ENCODE peak calls at places on chromosomes 12 and 14, in four cellular contexts. B is T-helper 2 cell, N is cardiac fibroblast, H is AG09319. A is an unnamed sample.

GRCh38 chr12:29895966-29896365 is 112.2 kb upstream of the TMTC1 start:
- DNase-seq in B (no peak), H (no peak), N (no peak), A (no peak)

GRCh38 chr14:36661506-36662257 is at the start of gene PAX9:
- DNase-seq in B (no peak), N (peak; percentile 36), H (peak; percentile 97), A (peak; percentile 9)

GRCh38 chr12:107670999-107671643 is 14.5 kb upstream of the PWP1 start:
- DNase-seq in B (no peak), N (peak; percentile 22), H (no peak), A (no peak)

GRCh38 chr12:11727133-11727664 is 77.7 kb downstream of the ETV6 start:
- DNase-seq in B (no peak), H (no peak), N (no peak), A (peak; percentile 45)

GRCh38 chr12:123900898-123901376 is 71.7 kb downstream of the CCDC92 start:
- DNase-seq in H (no peak), B (no peak), N (no peak), A (no peak)

GRCh38 chr14:29710015-29710414 is 217.6 kb downstream of the PRKD1 start:
- DNase-seq in B (no peak), H (no peak), N (peak; percentile 39), A (no peak)

GRCh38 chr12:106645465-106646330 is 62.9 kb downstream of the RFX4 start:
- DNase-seq in N (no peak), H (no peak), B (no peak), A (no peak)

GRCh38 chr14:103679351-103679750 is 35.9 kb downstream of the XRCC3 start:
- DNase-seq in N (peak; percentile 36), B (no peak), H (no peak), A (peak; percentile 57)

GRCh38 chr14:64502476-64503183 is 1.0 kb downstream of the ZBTB25 start:
- DNase-seq in B (no peak), N (peak; percentile 17), H (no peak), A (no peak)

GRCh38 chr12:1013618-1014489 is 22.8 kb downstream of the ERC1 start:
- DNase-seq in N (peak; percentile 77), H (no peak), B (no peak), A (no peak)

GRCh38 chr12:46360908-46361666 is 11.5 kb downstream of the SLC38A2 start:
- DNase-seq in N (peak; percentile 57), B (no peak), H (no peak), A (peak; percentile 47)

GRCh38 chr14:50615566-50615965 is 52.5 kb downstream of the SAV1 start:
- DNase-seq in B (no peak), N (no peak), H (no peak), A (no peak)

GRCh38 chr12:57620936-57621496 is 9.8 kb downstream of the ARHGEF25 start:
- DNase-seq in B (no peak), N (no peak), H (no peak), A (peak; percentile 24)

GRCh38 chr12:131683266-131684014 is 27.4 kb upstream of the SFSWAP start:
- DNase-seq in H (no peak), B (no peak), N (no peak), A (no peak)

GRCh38 chr12:124411291-124411878 is 116.5 kb downstream of the RFLNA start:
- DNase-seq in H (peak; percentile 71), N (peak; percentile 92), B (no peak), A (no peak)

GRCh38 chr12:71764587-71765321 is 10.1 kb downstream of the RAB21 start:
- DNase-seq in H (no peak), N (no peak), B (no peak), A (no peak)

GRCh38 chr12:49233842-49234526 is 30.9 kb upstream of the TUBA1C start:
- DNase-seq in H (no peak), N (no peak), B (no peak), A (peak; percentile 55)

GRCh38 chr14:72810201-72810600 is 83.7 kb downstream of the DPF3 start:
- DNase-seq in H (no peak), B (no peak), N (no peak), A (no peak)

GRCh38 chr14:77409131-77409533 is 14.2 kb downstream of the NOXRED1 start:
- DNase-seq in B (no peak), H (no peak), N (peak; percentile 43), A (peak; percentile 5)

GRCh38 chr12:42039146-42039545 is 105.5 kb downstream of the GXYLT1 start:
- DNase-seq in B (no peak), H (no peak), N (peak; percentile 57), A (no peak)

GRCh38 chr12:97323154-97323553 is 139.4 kb upstream of the RMST start:
- DNase-seq in B (no peak), H (no peak), N (no peak), A (no peak)

GRCh38 chr12:2922329-2922728 is 31.6 kb downstream of the TULP3 start:
- DNase-seq in B (no peak), H (no peak), N (no peak), A (no peak)

GRCh38 chr12:53530920-53531319 is 23.6 kb upstream of the NPFF start:
- DNase-seq in B (no peak), H (no peak), N (no peak), A (no peak)

GRCh38 chr12:15209782-15210181 is 11.4 kb downstream of the RERG start:
- DNase-seq in B (no peak), H (no peak), N (peak; percentile 69), A (no peak)

GRCh38 chr12:6284273-6284672 is 26.2 kb upstream of the PLEKHG6 start:
- DNase-seq in B (no peak), N (no peak), H (no peak), A (no peak)

GRCh38 chr14:64556526-64556925 is 6.8 kb downstream of the PPP1R36 start:
- DNase-seq in N (peak; percentile 91), B (no peak), H (peak; percentile 54), A (no peak)

GRCh38 chr12:18576104-18576622 is 161.6 kb downstream of the PLCZ1 start:
- DNase-seq in N (no peak), B (no peak), H (no peak), A (no peak)

GRCh38 chr12:19203013-19203412 is 73.5 kb downstream of the PLEKHA5 start:
- DNase-seq in N (no peak), B (no peak), H (no peak), A (no peak)

A was measured in naive B cell.